ENCODE peak calls at places on chromosomes 7 and 10, in six cellular contexts. Q is NCI-H2081; Z is WTC11; D is activated CD8-positive, alpha-beta memory T cell treated with anti-CD3 and anti-CD28 coated beads for 24 hours; W is astrocyte of the hippocampus; O is T-helper 9 cell. L is an unnamed sample.

GRCh38 chr7:137981668-137982067 is 20.2 kb downstream of the CREB3L2 start:
- DNase-seq in Z (no peak), D (no peak), Q (no peak), W (no peak), O (no peak), L (no peak)

GRCh38 chr10:101848894-101849351 is 5.3 kb upstream of the KCNIP2 start:
- DNase-seq in W (no peak), D (no peak), O (no peak), Z (no peak), Q (no peak), L (no peak)

GRCh38 chr10:91349381-91349780 is 60.8 kb upstream of the HECTD2 start:
- DNase-seq in Q (no peak), Z (no peak), W (peak), D (no peak), O (no peak), L (peak)

GRCh38 chr7:79352323-79352722 is 101.1 kb downstream of the MAGI2 start:
- DNase-seq in D (no peak), Q (no peak), Z (no peak), W (peak), O (no peak), L (no peak)

GRCh38 chr7:77685219-77685618 is 11.0 kb upstream of the RSBN1L start:
- DNase-seq in W (no peak), O (no peak), Q (peak), D (no peak), Z (no peak), L (no peak)

GRCh38 chr10:103979530-103979929 is 12.6 kb downstream of the SLK start:
- DNase-seq in D (no peak), Q (no peak), Z (no peak), W (no peak), O (no peak), L (no peak)

GRCh38 chr10:29634764-29635625 is at the start of gene SVIL:
- DNase-seq in D (no peak), O (no peak), Z (peak), Q (no peak), W (peak), L (peak)

GRCh38 chr7:85516675-85517074 is 329.8 kb upstream of the SEMA3D start:
- DNase-seq in Q (no peak), Z (no peak), W (no peak), D (no peak), O (no peak), L (no peak)

GRCh38 chr7:78448915-78449314 is 650.3 kb downstream of the PHTF2 start:
- DNase-seq in D (no peak), W (no peak), Z (no peak), Q (no peak), O (no peak), L (no peak)

GRCh38 chr7:127447326-127447945 is 54.9 kb upstream of the ZNF800 start:
- DNase-seq in Z (peak), W (peak), Q (peak), D (peak), O (peak), L (peak)

GRCh38 chr10:77638766-77639101 is 1.1 kb upstream of the KCNMA1 start:
- DNase-seq in W (no peak), Q (no peak), Z (no peak), O (no peak), D (no peak), L (no peak)

GRCh38 chr7:75662579-75663301 is 76.0 kb downstream of the HIP1 start:
- DNase-seq in D (no peak), Z (no peak), W (no peak), O (no peak), Q (no peak), L (no peak)

L was measured in Daoy.